ENCODE peak calls at places on chromosomes 2 and 18, in six cellular contexts. L is mammary epithelial cell, V is IMR-90, F is MM.1S, P is HCT116, J is astrocyte. R is an unnamed sample. For H3K4me1, the result is how much of the 10 kb centered on the place peaks cover.

GRCh38 chr2:165082479-165082878 is 121.4 kb downstream of the SCN3A start:
- DNase-seq in L (no peak), V (no peak), F (no peak), P (no peak), J (no peak), R (no peak)

GRCh38 chr2:109387221-109387735 is 226.5 kb downstream of the SEPTIN10 start:
- DNase-seq in L (no peak), V (no peak), F (no peak), P (no peak), J (no peak), R (peak)

GRCh38 chr18:79567481-79568147 is 112.0 kb upstream of the CTDP1 start:
- DNase-seq in L (peak), V (peak), F (no peak), P (no peak), J (peak), R (peak)

GRCh38 chr18:65938592-65939372 is 188.0 kb downstream of the CDH7 start:
- DNase-seq in L (no peak), V (no peak), F (peak), P (peak), J (peak), R (no peak)

GRCh38 chr2:28398101-28398834 is 5.6 kb downstream of the FOSL2 start:
- DNase-seq in L (peak), V (peak), F (no peak), P (no peak), J (peak), R (no peak)

GRCh38 chr2:127859712-127860085 is 1.7 kb upstream of the POLR2D start:
- DNase-seq in L (peak), V (no peak), F (peak), P (peak), J (no peak), R (peak)

GRCh38 chr2:226123307-226123706 is 676.3 kb downstream of the IRS1 start:
- DNase-seq in L (peak), V (no peak), F (no peak), P (no peak), J (peak), R (no peak)

GRCh38 chr2:9095690-9096089 is 92.2 kb upstream of the MBOAT2 start:
- DNase-seq in L (no peak), V (peak), F (no peak), P (no peak), J (peak), R (peak)

GRCh38 chr2:43185146-43185545 is 41.3 kb downstream of the ZFP36L2 start:
- DNase-seq in L (no peak), V (peak), F (no peak), P (peak), J (no peak), R (no peak)

DNA sequence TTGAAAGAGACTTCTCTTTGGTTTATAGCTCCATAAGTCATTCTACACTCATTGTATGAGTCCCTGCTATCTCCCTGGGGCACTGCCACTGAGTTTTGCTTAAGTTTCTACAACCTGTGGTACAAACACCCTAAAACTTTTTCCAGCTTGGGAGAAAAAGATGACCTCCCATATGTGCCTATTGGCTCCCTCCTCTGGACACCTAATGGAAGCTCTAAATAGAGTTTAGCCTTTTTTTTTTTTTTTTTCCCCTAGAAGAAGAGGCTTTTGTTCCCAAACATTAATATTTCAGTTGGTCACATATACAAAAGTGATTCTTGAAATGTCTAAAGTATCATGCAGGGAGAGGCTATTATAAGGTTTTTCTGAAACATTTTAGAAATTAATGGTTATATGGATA is 547.2 kb upstream of the TMEFF2 start:
- DNase-seq in L (no peak), V (no peak), F (no peak), P (peak), J (no peak), R (no peak)
- TF ChIP-seq CTCF in L (peak), V (no peak), F (peak), P (peak), J (no peak), R (no peak)

GRCh38 chr2:69600425-69600824 is 43.1 kb downstream of the AAK1 start:
- DNase-seq in L (no peak), V (no peak), F (no peak), P (no peak), J (no peak), R (no peak)
- H3K4me1 ChIP-seq in L (under half), V (under half), F (under half), P (under half), J (under half), R (under half)

GRCh38 chr2:233059797-233060499 is at the start of gene INPP5D:
- DNase-seq in L (no peak), V (no peak), F (peak), P (no peak), J (no peak), R (peak)

GRCh38 chr2:233061591-233062446 is 1.7 kb downstream of the INPP5D start:
- DNase-seq in L (no peak), V (peak), F (peak), P (no peak), J (no peak), R (peak)

GRCh38 chr2:233061007-233061590 is 957 bp downstream of the INPP5D start:
- DNase-seq in L (no peak), V (no peak), F (peak), P (no peak), J (no peak), R (no peak)

GRCh38 chr2:233059547-233059796 is 670 bp upstream of the INPP5D start:
- DNase-seq in L (no peak), V (no peak), F (no peak), P (no peak), J (no peak), R (no peak)

DNA sequence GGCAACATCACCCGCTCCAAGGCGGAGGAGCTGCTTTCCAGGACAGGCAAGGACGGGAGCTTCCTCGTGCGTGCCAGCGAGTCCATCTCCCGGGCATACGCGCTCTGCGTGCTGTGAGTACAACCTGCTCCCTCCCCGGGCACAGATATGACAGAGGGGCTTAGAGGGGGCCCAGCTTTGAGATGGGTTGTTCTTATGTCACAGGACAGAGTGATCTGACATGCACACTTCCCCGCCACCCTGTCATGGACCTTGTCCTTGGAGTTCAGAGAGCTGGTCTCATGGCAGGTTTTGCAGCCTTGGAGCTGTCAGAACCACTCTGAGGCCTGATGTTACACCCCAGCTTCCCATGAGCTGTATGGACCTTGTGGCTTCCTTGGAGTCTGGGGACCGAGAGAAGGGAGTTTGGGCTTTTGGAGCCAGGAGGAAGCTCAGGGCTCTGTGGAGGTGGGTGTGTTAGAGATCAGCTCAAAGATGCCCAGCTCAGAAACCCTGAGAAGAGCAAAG is 411 bp downstream of the INPP5D start:
- DNase-seq in L (no peak), V (no peak), F (peak), P (no peak), J (no peak), R (no peak)
- H3K9ac ChIP-seq in L (no peak), V (no peak), F (peak), P (no peak), J (no peak), R (no peak)

GRCh38 chr2:6846540-6846939 is 19.2 kb downstream of the CMPK2 start:
- DNase-seq in L (no peak), V (no peak), F (no peak), P (no peak), J (no peak), R (no peak)

GRCh38 chr2:6841537-6842287 is 24.0 kb downstream of the CMPK2 start:
- DNase-seq in L (no peak), V (no peak), F (no peak), P (no peak), J (no peak), R (no peak)

GRCh38 chr2:6846967-6847695 is 18.6 kb downstream of the CMPK2 start:
- DNase-seq in L (no peak), V (no peak), F (no peak), P (no peak), J (no peak), R (no peak)

GRCh38 chr2:6845312-6845711 is 20.4 kb downstream of the CMPK2 start:
- DNase-seq in L (no peak), V (no peak), F (no peak), P (no peak), J (peak), R (no peak)

DNA sequence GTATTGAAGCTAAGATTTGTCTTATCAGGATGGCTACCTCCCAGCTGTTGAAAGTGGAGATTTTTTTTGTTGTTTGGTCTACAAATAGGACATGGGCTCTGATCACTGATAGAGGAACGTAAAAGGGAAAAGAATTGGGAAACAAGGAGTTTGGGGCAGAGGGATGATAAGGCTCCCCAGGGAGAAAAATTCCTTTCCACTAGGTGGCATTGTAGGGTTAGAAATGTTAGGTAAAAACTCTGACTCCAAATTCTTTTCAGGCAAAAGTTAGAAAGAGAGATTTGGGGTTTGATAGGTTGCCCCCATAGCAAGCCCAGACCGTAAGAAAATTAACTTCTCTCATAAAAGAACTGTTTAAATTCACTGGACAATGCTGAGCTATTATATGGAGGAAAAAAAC is 19.8 kb downstream of the CMPK2 start:
- DNase-seq in L (no peak), V (no peak), F (no peak), P (no peak), J (no peak), R (no peak)
- TF ChIP-seq CTCF in L (no peak), V (no peak), F (peak), P (peak), J (no peak), R (no peak)

DNA sequence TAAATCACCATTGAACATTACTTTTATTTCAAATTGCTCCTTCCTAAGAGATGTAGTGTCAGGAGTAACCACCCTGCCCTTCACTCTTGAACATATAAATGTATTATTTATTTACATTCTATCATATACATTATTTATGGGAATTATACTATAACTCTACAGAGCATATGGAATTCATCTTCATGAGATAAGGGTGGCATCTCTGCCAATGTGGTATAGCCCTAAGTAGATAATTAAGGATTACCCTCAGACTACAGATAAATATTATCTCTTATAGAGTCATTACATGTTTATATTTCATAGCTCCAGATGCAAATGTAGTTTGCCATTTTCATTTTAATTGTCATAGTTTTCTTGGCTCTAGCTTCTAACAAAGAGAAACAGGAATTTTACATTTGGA is 17.3 kb downstream of the MEIS1 start:
- DNase-seq in L (no peak), V (no peak), F (no peak), P (no peak), J (no peak), R (no peak)
- H3K4me1 ChIP-seq in L (under half), V (under half), F (under half), P (under half), J (under half), R (under half)

DNA sequence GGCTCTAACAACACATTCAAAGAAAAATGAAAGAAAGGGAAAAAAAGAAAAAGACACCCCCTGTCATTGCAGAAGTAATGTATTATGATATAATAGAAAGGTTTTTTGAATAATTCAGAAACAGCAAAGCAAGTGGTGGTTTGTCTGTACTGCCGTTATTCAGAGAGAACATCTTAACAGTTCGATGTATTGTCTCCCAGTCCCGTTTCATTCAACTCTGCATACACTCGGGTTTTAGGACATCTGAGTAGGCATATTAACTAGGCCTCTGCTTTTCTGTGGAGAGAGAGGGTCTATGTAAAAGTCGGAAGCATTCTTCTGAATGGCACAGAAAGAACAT is 77.6 kb upstream of the TXNDC2 start:
- DNase-seq in L (no peak), V (no peak), F (no peak), P (no peak), J (no peak), R (no peak)
- H3K9ac ChIP-seq in L (no peak), V (no peak), F (no peak), P (no peak), J (no peak), R (no peak)

R was measured in kidney.